ENCODE peak calls at places on chromosomes 5 and 9, in six cellular contexts. One of them, this sample, is unnamed.

GRCh38 chr5:115456539-115456938 is 88.0 kb downstream of the FEM1C start:
- DNase-seq in stimulated activated CD8-positive, alpha-beta memory T cell treated with anti-CD3 and anti-CD28 coated beads, Interleukin-2, amount 100 ng/mL, for 48 hours: no peak
- DNase-seq in right cardiac atrium: no peak
- DNase-seq in fibroblast of the conjunctiva: no peak
- DNase-seq in Right ventricle myocardium superior: no peak
- DNase-seq in HCT116: no peak
- DNase-seq in this sample: no peak

GRCh38 chr5:59132131-59132530 is 549.3 kb downstream of the RAB3C start:
- DNase-seq in stimulated activated CD8-positive, alpha-beta memory T cell treated with anti-CD3 and anti-CD28 coated beads, Interleukin-2, amount 100 ng/mL, for 48 hours: no peak
- DNase-seq in right cardiac atrium: no peak
- DNase-seq in fibroblast of the conjunctiva: no peak
- DNase-seq in Right ventricle myocardium superior: no peak
- DNase-seq in HCT116: no peak
- DNase-seq in this sample: no peak

GRCh38 chr5:107806271-107806670 is 135.5 kb upstream of the EFNA5 start:
- DNase-seq in stimulated activated CD8-positive, alpha-beta memory T cell treated with anti-CD3 and anti-CD28 coated beads, Interleukin-2, amount 100 ng/mL, for 48 hours: no peak
- DNase-seq in right cardiac atrium: no peak
- DNase-seq in fibroblast of the conjunctiva: no peak
- DNase-seq in Right ventricle myocardium superior: no peak
- DNase-seq in HCT116: no peak
- DNase-seq in this sample: no peak

GRCh38 chr5:74916831-74917710 is 50.9 kb upstream of the FAM169A start:
- DNase-seq in stimulated activated CD8-positive, alpha-beta memory T cell treated with anti-CD3 and anti-CD28 coated beads, Interleukin-2, amount 100 ng/mL, for 48 hours: no peak
- DNase-seq in right cardiac atrium: no peak
- DNase-seq in fibroblast of the conjunctiva: no peak
- DNase-seq in Right ventricle myocardium superior: no peak
- DNase-seq in HCT116: no peak
- DNase-seq in this sample: peak; percentile 17

GRCh38 chr9:132639322-132639721 is 30.5 kb downstream of the DDX31 start:
- DNase-seq in stimulated activated CD8-positive, alpha-beta memory T cell treated with anti-CD3 and anti-CD28 coated beads, Interleukin-2, amount 100 ng/mL, for 48 hours: no peak
- DNase-seq in right cardiac atrium: no peak
- DNase-seq in fibroblast of the conjunctiva: no peak
- DNase-seq in Right ventricle myocardium superior: no peak
- DNase-seq in HCT116: no peak
- DNase-seq in this sample: no peak

GRCh38 chr5:163460562-163461176 is at the start of gene HMMR:
- DNase-seq in stimulated activated CD8-positive, alpha-beta memory T cell treated with anti-CD3 and anti-CD28 coated beads, Interleukin-2, amount 100 ng/mL, for 48 hours: no peak
- DNase-seq in right cardiac atrium: no peak
- DNase-seq in fibroblast of the conjunctiva: no peak
- DNase-seq in Right ventricle myocardium superior: no peak
- DNase-seq in HCT116: no peak
- DNase-seq in this sample: no peak

GRCh38 chr9:125142560-125143376 is 560 bp downstream of the SCAI start:
- DNase-seq in stimulated activated CD8-positive, alpha-beta memory T cell treated with anti-CD3 and anti-CD28 coated beads, Interleukin-2, amount 100 ng/mL, for 48 hours: no peak
- DNase-seq in right cardiac atrium: no peak
- DNase-seq in fibroblast of the conjunctiva: no peak
- DNase-seq in Right ventricle myocardium superior: no peak
- DNase-seq in HCT116: no peak
- DNase-seq in this sample: no peak

GRCh38 chr9:110641350-110641749 is 27.2 kb upstream of the MUSK start:
- DNase-seq in stimulated activated CD8-positive, alpha-beta memory T cell treated with anti-CD3 and anti-CD28 coated beads, Interleukin-2, amount 100 ng/mL, for 48 hours: no peak
- DNase-seq in right cardiac atrium: no peak
- DNase-seq in fibroblast of the conjunctiva: no peak
- DNase-seq in Right ventricle myocardium superior: no peak
- DNase-seq in HCT116: no peak
- DNase-seq in this sample: no peak

GRCh38 chr5:127705120-127705892 is 2.1 kb downstream of the CCDC192 start:
- DNase-seq in stimulated activated CD8-positive, alpha-beta memory T cell treated with anti-CD3 and anti-CD28 coated beads, Interleukin-2, amount 100 ng/mL, for 48 hours: no peak
- DNase-seq in right cardiac atrium: no peak
- DNase-seq in fibroblast of the conjunctiva: peak; percentile 88
- DNase-seq in Right ventricle myocardium superior: no peak
- DNase-seq in HCT116: peak; percentile 10
- DNase-seq in this sample: peak; percentile 69

GRCh38 chr5:179385892-179386291 is 40.6 kb upstream of the ADAMTS2 start:
- DNase-seq in stimulated activated CD8-positive, alpha-beta memory T cell treated with anti-CD3 and anti-CD28 coated beads, Interleukin-2, amount 100 ng/mL, for 48 hours: no peak
- DNase-seq in right cardiac atrium: no peak
- DNase-seq in fibroblast of the conjunctiva: no peak
- DNase-seq in Right ventricle myocardium superior: no peak
- DNase-seq in HCT116: no peak
- DNase-seq in this sample: no peak

GRCh38 chr5:64971538-64971937 is 202.8 kb downstream of the CWC27 start:
- DNase-seq in stimulated activated CD8-positive, alpha-beta memory T cell treated with anti-CD3 and anti-CD28 coated beads, Interleukin-2, amount 100 ng/mL, for 48 hours: no peak
- DNase-seq in right cardiac atrium: no peak
- DNase-seq in fibroblast of the conjunctiva: no peak
- DNase-seq in Right ventricle myocardium superior: no peak
- DNase-seq in HCT116: no peak
- DNase-seq in this sample: peak; percentile 34

GRCh38 chr5:120734033-120734432 is 269.9 kb downstream of the PRR16 start:
- DNase-seq in stimulated activated CD8-positive, alpha-beta memory T cell treated with anti-CD3 and anti-CD28 coated beads, Interleukin-2, amount 100 ng/mL, for 48 hours: no peak
- DNase-seq in right cardiac atrium: no peak
- DNase-seq in fibroblast of the conjunctiva: peak; percentile 28
- DNase-seq in Right ventricle myocardium superior: no peak
- DNase-seq in HCT116: no peak
- DNase-seq in this sample: peak; percentile 63

GRCh38 chr5:125298258-125298657 is 551.8 kb upstream of the ZNF608 start:
- DNase-seq in stimulated activated CD8-positive, alpha-beta memory T cell treated with anti-CD3 and anti-CD28 coated beads, Interleukin-2, amount 100 ng/mL, for 48 hours: no peak
- DNase-seq in right cardiac atrium: no peak
- DNase-seq in fibroblast of the conjunctiva: no peak
- DNase-seq in Right ventricle myocardium superior: no peak
- DNase-seq in HCT116: no peak
- DNase-seq in this sample: peak; percentile 4

This sample was measured in AG10803.